ENCODE peak calls at places on chromosome 22, in four cellular contexts. J is breast epithelium, D is fibroblast of pulmonary artery, G is chondrocyte. Z is an unnamed sample.

GRCh38 chr22:35630387-35630793 is 13.3 kb upstream of the MB start:
- DNase-seq in J (no peak), D (peak; percentile 60), G (peak; percentile 40), Z (no peak)

GRCh38 chr22:24445481-24446290 is 18.3 kb downstream of the ADORA2A start:
- DNase-seq in D (no peak), G (no peak), J (no peak), Z (no peak)

GRCh38 chr22:17077255-17077654 is 7.5 kb upstream of the IL17RA start:
- DNase-seq in G (no peak), D (no peak), J (no peak), Z (no peak)

GRCh38 chr22:47154621-47155081 is 392.2 kb downstream of the TBC1D22A start:
- DNase-seq in G (no peak), J (no peak), D (peak; percentile 76), Z (no peak)

GRCh38 chr22:44570476-44571445 is 72.7 kb upstream of the RTL6 start:
- DNase-seq in J (no peak), D (no peak), G (no peak), Z (no peak)

GRCh38 chr22:44523981-44524759 is 26.1 kb upstream of the RTL6 start:
- DNase-seq in J (peak; percentile 28), D (peak; percentile 97), G (no peak), Z (no peak)

GRCh38 chr22:48669226-48669625 is 1158.4 kb downstream of the BRD1 start:
- DNase-seq in D (no peak), G (no peak), J (no peak), Z (no peak)

GRCh38 chr22:32852346-32853251 is 51.1 kb downstream of the TIMP3 start:
- DNase-seq in J (no peak), G (no peak), D (peak; percentile 57), Z (no peak)

GRCh38 chr22:32747588-32747987 is 53.9 kb upstream of the TIMP3 start:
- DNase-seq in D (no peak), J (no peak), G (no peak), Z (no peak)

GRCh38 chr22:33000342-33001280 is 57.6 kb downstream of the SYN3 start:
- DNase-seq in J (peak; percentile 61), G (no peak), D (peak; percentile 49), Z (peak; percentile 37)

GRCh38 chr22:27578937-27579617 is 222.5 kb downstream of the MN1 start:
- DNase-seq in D (peak; percentile 68), J (no peak), G (no peak), Z (no peak)

GRCh38 chr22:32985899-32986772 is 72.0 kb downstream of the SYN3 start:
- DNase-seq in G (no peak), D (peak; percentile 88), J (peak; percentile 62), Z (peak; percentile 71)

GRCh38 chr22:35782504-35782903 is 64.8 kb downstream of the APOL5 start:
- DNase-seq in J (no peak), D (no peak), G (no peak), Z (no peak)

GRCh38 chr22:29083576-29084566 is 11.0 kb downstream of the KREMEN1 start:
- DNase-seq in G (no peak), D (no peak), J (no peak), Z (no peak)

GRCh38 chr22:43153916-43154315 is 2.6 kb downstream of the TSPO start:
- DNase-seq in D (no peak), J (no peak), G (no peak), Z (no peak)

GRCh38 chr22:17436981-17437410 is 67.7 kb downstream of the CECR2 start:
- DNase-seq in G (no peak), D (no peak), J (no peak), Z (no peak)

GRCh38 chr22:31929126-31929928 is 15.0 kb upstream of the YWHAH start:
- DNase-seq in G (no peak), D (no peak), J (no peak), Z (no peak)

GRCh38 chr22:27804683-27805297 is 3.2 kb upstream of the MN1 start:
- DNase-seq in J (no peak), G (no peak), D (peak; percentile 77), Z (peak; percentile 78)

GRCh38 chr22:43409800-43410199 is 2.0 kb upstream of the MPPED1 start:
- DNase-seq in D (no peak), J (no peak), G (no peak), Z (no peak)

GRCh38 chr22:23518381-23519187 is 61.5 kb downstream of the IGLL1 start:
- DNase-seq in G (no peak), J (no peak), D (no peak), Z (no peak)

GRCh38 chr22:18056802-18057474 is 20.9 kb upstream of the PEX26 start:
- DNase-seq in J (no peak), D (no peak), G (peak; percentile 35), Z (peak; percentile 75)

GRCh38 chr22:31019276-31019930 is 50.3 kb downstream of the TUG1 start:
- DNase-seq in G (no peak), D (no peak), J (no peak), Z (no peak)

GRCh38 chr22:42808516-42808915 is 48.6 kb downstream of the ARFGAP3 start:
- DNase-seq in J (no peak), D (peak; percentile 22), G (no peak), Z (no peak)

GRCh38 chr22:31344369-31345330 is 1.5 kb downstream of the PATZ1 start:
- DNase-seq in G (no peak), J (peak; percentile 62), D (peak; percentile 55), Z (peak; percentile 39)

GRCh38 chr22:31329029-31329428 is 17.1 kb downstream of the PATZ1 start:
- DNase-seq in G (no peak), D (no peak), J (no peak), Z (no peak)

GRCh38 chr22:35835267-35835997 is 117.8 kb downstream of the APOL5 start:
- DNase-seq in D (peak; percentile 65), G (no peak), J (no peak), Z (no peak)

GRCh38 chr22:43443072-43443471 is 31.3 kb downstream of the MPPED1 start:
- DNase-seq in J (no peak), D (no peak), G (no peak), Z (no peak)

GRCh38 chr22:27937453-27937852 is 18.4 kb upstream of the PITPNB start:
- DNase-seq in D (no peak), G (no peak), J (no peak), Z (no peak)

GRCh38 chr22:19522190-19522880 is 1.9 kb downstream of the CLDN5 start:
- DNase-seq in D (no peak), G (peak; percentile 91), J (no peak), Z (no peak)

GRCh38 chr22:36425977-36426523 is 38.3 kb upstream of the MYH9 start:
- DNase-seq in D (peak; percentile 66), G (no peak), J (no peak), Z (peak; percentile 42)

GRCh38 chr22:26086359-26086758 is 82.9 kb upstream of the SEZ6L start:
- DNase-seq in J (no peak), D (no peak), G (no peak), Z (no peak)
- TF ChIP-seq CTCF in J (peak; percentile 9), D (no peak), G (peak; percentile 48), Z (no peak)

GRCh38 chr22:41766476-41766875 is 34.0 kb upstream of the CCDC134 start:
- DNase-seq in D (no peak), J (no peak), G (no peak), Z (no peak)

GRCh38 chr22:41757507-41757906 is 43.0 kb upstream of the CCDC134 start:
- DNase-seq in G (no peak), J (no peak), D (no peak), Z (no peak)

GRCh38 chr22:41768420-41768819 is 32.1 kb upstream of the CCDC134 start:
- DNase-seq in G (no peak), D (peak; percentile 52), J (no peak), Z (no peak)

GRCh38 chr22:41758231-41758630 is 42.2 kb upstream of the CCDC134 start:
- DNase-seq in G (no peak), D (no peak), J (no peak), Z (no peak)

GRCh38 chr22:41762980-41763779 is 37.3 kb upstream of the CCDC134 start:
- DNase-seq in J (no peak), D (peak; percentile 28), G (no peak), Z (peak; percentile 52)
- TF ChIP-seq CTCF in J (no peak), D (peak; percentile 48), G (peak; percentile 65), Z (peak; percentile 52)

GRCh38 chr22:39502789-39503464 is 837 bp downstream of the MIEF1 start:
- DNase-seq in D (no peak), G (no peak), J (no peak), Z (no peak)
- TF ChIP-seq CTCF in D (no peak), G (no peak), J (no peak), Z (no peak)

DNA sequence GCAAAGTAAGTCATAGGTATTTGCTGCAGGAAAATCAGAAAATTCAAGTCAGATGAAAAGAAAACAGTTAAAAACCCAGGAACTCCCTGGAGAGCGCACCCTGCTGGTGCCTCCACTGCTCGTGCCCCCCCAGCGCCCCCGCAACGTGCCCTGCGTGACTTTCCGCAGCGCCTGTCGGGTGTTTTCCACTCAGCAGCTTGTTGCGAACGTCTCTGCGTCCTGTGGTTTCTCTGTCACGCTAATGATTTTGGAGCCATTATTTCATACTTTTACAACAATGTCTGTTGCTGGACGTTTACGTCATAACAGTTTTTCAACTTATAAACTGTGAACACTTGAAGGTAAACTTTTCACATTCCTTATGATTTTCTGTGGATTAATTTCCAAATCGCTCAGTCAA is 5.0 kb downstream of the CRELD2 start:
- DNase-seq in D (no peak), G (no peak), J (no peak), Z (no peak)
- TF ChIP-seq CTCF in D (peak; percentile 7), G (peak; percentile 42), J (no peak), Z (no peak)

DNA sequence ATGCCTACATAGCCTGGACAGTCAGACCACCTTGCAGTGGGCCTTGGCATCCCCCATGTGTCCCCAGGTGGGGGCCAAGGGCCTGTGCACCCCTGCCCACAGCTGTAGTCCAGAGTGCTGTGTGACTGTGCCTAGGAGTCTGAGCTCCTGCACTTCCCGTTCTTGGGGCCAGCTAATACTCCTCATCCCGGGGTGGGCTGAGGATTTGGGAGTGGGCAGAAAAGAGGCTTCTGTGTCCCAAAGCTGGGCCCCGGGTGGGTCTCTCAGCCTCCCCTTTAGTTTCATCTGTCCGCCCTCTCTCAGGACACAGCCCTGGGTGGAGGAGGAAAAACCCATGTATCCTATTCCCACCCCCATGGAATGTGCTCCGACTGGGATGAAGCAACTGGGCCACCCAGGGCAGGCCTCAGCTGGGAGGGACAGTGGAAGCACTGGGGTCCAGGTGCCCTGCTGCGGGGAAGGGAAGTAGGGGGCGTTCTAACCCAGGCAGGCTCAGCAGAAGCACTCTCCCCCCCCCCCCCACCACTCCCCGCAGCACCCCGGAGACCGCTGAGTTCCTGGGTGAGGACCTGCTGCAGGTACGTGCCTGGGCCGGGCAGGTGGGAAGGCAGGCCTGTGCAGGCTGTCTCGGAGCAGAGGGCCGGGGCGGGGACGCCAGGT is 1.3 kb downstream of the SH3BP1 start:
- DNase-seq in D (no peak), G (no peak), J (no peak), Z (no peak)
- TF ChIP-seq CTCF in D (no peak), G (no peak), J (no peak), Z (no peak)

DNA sequence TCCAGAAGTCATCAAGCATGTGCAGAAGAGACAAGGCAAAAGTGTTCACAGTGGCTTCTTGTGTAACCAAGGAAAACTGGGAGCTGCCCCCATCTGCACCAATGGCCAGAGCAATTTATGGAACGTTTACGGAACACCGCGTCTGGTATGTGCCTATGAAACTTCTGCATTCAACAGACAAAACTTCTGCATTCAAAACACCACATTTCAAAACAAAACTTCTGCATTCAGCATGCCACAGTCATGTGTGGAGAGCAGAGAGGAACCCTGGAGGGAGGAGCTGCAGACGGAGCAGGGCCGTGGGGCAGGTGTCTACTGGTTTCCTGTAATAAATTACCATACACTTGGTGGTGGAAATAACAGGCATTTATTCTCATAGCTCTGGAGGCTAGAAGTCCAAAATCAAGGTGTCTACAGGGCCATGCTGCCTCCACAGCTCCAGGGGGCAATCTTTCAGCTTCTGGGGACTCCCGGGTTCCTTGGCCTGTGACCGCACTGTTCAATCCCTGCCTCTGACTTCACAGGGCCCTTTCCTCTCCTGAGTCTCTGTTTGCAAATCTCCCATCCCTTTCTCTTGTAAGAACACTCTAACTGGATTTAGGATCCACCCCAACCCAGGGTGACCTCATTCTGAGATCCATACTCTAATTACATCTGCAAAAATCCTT is 32.2 kb downstream of the RPL3 start:
- DNase-seq in D (no peak), J (no peak), G (no peak), Z (peak; percentile 87)
- TF ChIP-seq CTCF in D (no peak), J (no peak), G (no peak), Z (no peak)

Z was measured in GM20000.